ENCODE peak calls at places on chromosomes 2 and 18, in four cellular contexts. One of them, this sample, is unnamed.

GRCh38 chr18:63137999-63138448 is 181.5 kb downstream of the BCL2 start:
- DNase-seq in IMR-90: no peak
- DNase-seq in endodermal cell: no peak
- DNase-seq in H9: no peak
- DNase-seq in this sample: no peak

GRCh38 chr2:34340307-34340706 is 741.2 kb upstream of the FAM98A start:
- DNase-seq in IMR-90: no peak
- DNase-seq in endodermal cell: no peak
- DNase-seq in H9: no peak
- DNase-seq in this sample: no peak

GRCh38 chr2:241454837-241455485 is 53.4 kb downstream of the STK25 start:
- DNase-seq in IMR-90: no peak
- DNase-seq in endodermal cell: no peak
- DNase-seq in H9: no peak
- DNase-seq in this sample: no peak

GRCh38 chr2:96470636-96471035 is 34.5 kb downstream of the NEURL3 start:
- DNase-seq in IMR-90: peak; percentile 8
- DNase-seq in endodermal cell: peak; percentile 97
- DNase-seq in H9: peak; percentile 92
- DNase-seq in this sample: no peak

GRCh38 chr18:12287684-12288405 is 20.2 kb upstream of the TUBB6 start:
- DNase-seq in IMR-90: peak; percentile 95
- DNase-seq in endodermal cell: peak; percentile 77
- DNase-seq in H9: peak; percentile 60
- DNase-seq in this sample: no peak

GRCh38 chr2:181058378-181059269 is 78.2 kb downstream of the UBE2E3 start:
- DNase-seq in IMR-90: peak; percentile 29
- DNase-seq in endodermal cell: peak; percentile 65
- DNase-seq in H9: peak; percentile 31
- DNase-seq in this sample: no peak

GRCh38 chr2:3483227-3483985 is 35.9 kb downstream of the ADI1 start:
- DNase-seq in IMR-90: peak; percentile 58
- DNase-seq in endodermal cell: peak; percentile 93
- DNase-seq in H9: peak; percentile 98
- DNase-seq in this sample: no peak

GRCh38 chr18:75544496-75544895 is 117.0 kb upstream of the SMIM21 start:
- DNase-seq in IMR-90: peak; percentile 59
- DNase-seq in endodermal cell: no peak
- DNase-seq in H9: no peak
- DNase-seq in this sample: no peak

GRCh38 chr2:142756430-142756829 is 121.0 kb upstream of the KYNU start:
- DNase-seq in IMR-90: peak; percentile 78
- DNase-seq in endodermal cell: no peak
- DNase-seq in H9: no peak
- DNase-seq in this sample: no peak

GRCh38 chr2:135164431-135164830 is 112.3 kb downstream of the RAB3GAP1 start:
- DNase-seq in IMR-90: peak; percentile 89
- DNase-seq in endodermal cell: no peak
- DNase-seq in H9: no peak
- DNase-seq in this sample: no peak

GRCh38 chr2:147937744-147938349 is 82.7 kb downstream of the ORC4 start:
- DNase-seq in IMR-90: peak; percentile 40
- DNase-seq in endodermal cell: no peak
- DNase-seq in H9: no peak
- DNase-seq in this sample: no peak

GRCh38 chr2:46804794-46805193 is 110.8 kb downstream of the MCFD2 start:
- DNase-seq in IMR-90: peak; percentile 54
- DNase-seq in endodermal cell: no peak
- DNase-seq in H9: no peak
- DNase-seq in this sample: no peak

GRCh38 chr2:23925702-23926288 is 1.1 kb downstream of the ATAD2B start:
- DNase-seq in IMR-90: peak; percentile 68
- DNase-seq in endodermal cell: no peak
- DNase-seq in H9: no peak
- DNase-seq in this sample: no peak

GRCh38 chr2:59528525-59528924 is 1024.9 kb downstream of the BCL11A start:
- DNase-seq in IMR-90: no peak
- DNase-seq in endodermal cell: no peak
- DNase-seq in H9: no peak
- DNase-seq in this sample: no peak

GRCh38 chr2:162716122-162716521 is 122.4 kb downstream of the KCNH7 start:
- DNase-seq in IMR-90: no peak
- DNase-seq in endodermal cell: no peak
- DNase-seq in H9: no peak
- DNase-seq in this sample: no peak

GRCh38 chr18:51321696-51322095 is 124.2 kb upstream of the MEX3C start:
- DNase-seq in IMR-90: no peak
- DNase-seq in endodermal cell: no peak
- DNase-seq in H9: no peak
- DNase-seq in this sample: no peak

GRCh38 chr2:209091026-209091425 is 332.8 kb upstream of the MAP2 start:
- DNase-seq in IMR-90: no peak
- DNase-seq in endodermal cell: no peak
- DNase-seq in H9: no peak
- DNase-seq in this sample: no peak

GRCh38 chr2:10194021-10194820 is 71.7 kb downstream of the RRM2 start:
- DNase-seq in IMR-90: peak; percentile 65
- DNase-seq in endodermal cell: peak; percentile 42
- DNase-seq in H9: no peak
- DNase-seq in this sample: no peak

GRCh38 chr2:60586081-60586480 is 32.6 kb upstream of the BCL11A start:
- DNase-seq in IMR-90: no peak
- DNase-seq in endodermal cell: no peak
- DNase-seq in H9: no peak
- DNase-seq in this sample: no peak

GRCh38 chr18:79569720-79570119 is 109.9 kb upstream of the CTDP1 start:
- DNase-seq in IMR-90: no peak
- DNase-seq in endodermal cell: peak; percentile 50
- DNase-seq in H9: no peak
- DNase-seq in this sample: no peak
- H3K9ac ChIP-seq in IMR-90: no peak overlapping the region
- H3K9ac ChIP-seq in endodermal cell: no peak overlapping the region
- H3K9ac ChIP-seq in H9: no peak overlapping the region
- H3K9ac ChIP-seq in this sample: no peak overlapping the region

GRCh38 chr2:89780318-89780717 is 1088.8 kb downstream of the RPIA start:
- DNase-seq in IMR-90: no peak
- DNase-seq in endodermal cell: no peak
- DNase-seq in H9: no peak
- DNase-seq in this sample: no peak

GRCh38 chr2:89784960-89785359 is 1093.5 kb downstream of the RPIA start:
- DNase-seq in IMR-90: no peak
- DNase-seq in endodermal cell: no peak
- DNase-seq in H9: no peak
- DNase-seq in this sample: no peak

DNA sequence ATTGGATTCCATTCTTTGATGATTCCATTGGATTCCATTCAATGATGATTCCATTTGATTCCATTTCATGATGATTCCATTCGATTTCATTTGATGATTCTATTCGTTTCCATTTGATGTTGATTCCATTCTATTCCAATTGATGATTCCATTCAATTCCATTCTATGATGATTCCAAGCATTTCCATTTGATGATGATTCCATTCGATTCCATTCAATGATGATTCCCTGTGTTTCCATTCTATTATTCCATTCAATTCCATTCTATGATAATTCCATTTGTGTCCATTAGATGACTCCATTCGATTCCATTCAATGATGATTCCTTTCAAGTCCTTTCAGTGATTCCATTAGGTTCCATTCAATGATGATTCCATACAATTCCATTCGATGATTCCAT is 1090.5 kb downstream of the RPIA start:
- DNase-seq in IMR-90: no peak
- DNase-seq in endodermal cell: no peak
- DNase-seq in H9: no peak
- DNase-seq in this sample: no peak
- H3K9me3 ChIP-seq in IMR-90: peaks cover 47% of the 10 kb centered on the region
- H3K9me3 ChIP-seq in endodermal cell: peaks cover 100% of the 10 kb centered on the region
- H3K9me3 ChIP-seq in H9: peaks cover 100% of the 10 kb centered on the region
- H3K9me3 ChIP-seq in this sample: no peaks in the 10 kb centered on the region

GRCh38 chr2:195610708-195611107 is 46.3 kb upstream of the SLC39A10 start:
- DNase-seq in IMR-90: no peak
- DNase-seq in endodermal cell: no peak
- DNase-seq in H9: no peak
- DNase-seq in this sample: no peak
- H3K27ac ChIP-seq in IMR-90: no peak overlapping the region
- H3K27ac ChIP-seq in endodermal cell: no peak overlapping the region
- H3K27ac ChIP-seq in H9: no peak overlapping the region
- H3K27ac ChIP-seq in this sample: no peak overlapping the region

DNA sequence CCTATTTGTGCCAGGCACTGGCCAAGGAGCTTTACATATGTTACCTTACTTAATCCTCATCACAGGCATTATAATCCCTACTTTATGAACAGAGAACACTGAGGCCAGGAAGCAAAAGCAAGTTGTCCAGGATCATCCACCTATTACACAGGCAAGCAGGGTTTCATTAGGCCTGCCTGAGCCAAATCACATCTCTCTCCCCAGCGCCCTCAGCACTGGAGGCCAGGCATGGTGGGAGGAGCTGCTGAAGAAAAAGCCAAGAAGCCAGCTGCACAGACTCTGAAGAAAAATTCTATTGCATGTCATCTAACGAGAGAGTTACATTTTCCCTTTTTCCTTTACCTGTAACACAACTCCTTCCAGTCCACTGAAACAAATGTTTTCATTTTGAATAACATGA is 138.8 kb upstream of the ITGB6 start:
- DNase-seq in IMR-90: peak; percentile 53
- DNase-seq in endodermal cell: peak; percentile 58
- DNase-seq in H9: no peak
- DNase-seq in this sample: no peak
- H3K9ac ChIP-seq in IMR-90: peak overlapping the region; percentile 38
- H3K9ac ChIP-seq in endodermal cell: no peak overlapping the region
- H3K9ac ChIP-seq in H9: no peak overlapping the region
- H3K9ac ChIP-seq in this sample: no peak overlapping the region

DNA sequence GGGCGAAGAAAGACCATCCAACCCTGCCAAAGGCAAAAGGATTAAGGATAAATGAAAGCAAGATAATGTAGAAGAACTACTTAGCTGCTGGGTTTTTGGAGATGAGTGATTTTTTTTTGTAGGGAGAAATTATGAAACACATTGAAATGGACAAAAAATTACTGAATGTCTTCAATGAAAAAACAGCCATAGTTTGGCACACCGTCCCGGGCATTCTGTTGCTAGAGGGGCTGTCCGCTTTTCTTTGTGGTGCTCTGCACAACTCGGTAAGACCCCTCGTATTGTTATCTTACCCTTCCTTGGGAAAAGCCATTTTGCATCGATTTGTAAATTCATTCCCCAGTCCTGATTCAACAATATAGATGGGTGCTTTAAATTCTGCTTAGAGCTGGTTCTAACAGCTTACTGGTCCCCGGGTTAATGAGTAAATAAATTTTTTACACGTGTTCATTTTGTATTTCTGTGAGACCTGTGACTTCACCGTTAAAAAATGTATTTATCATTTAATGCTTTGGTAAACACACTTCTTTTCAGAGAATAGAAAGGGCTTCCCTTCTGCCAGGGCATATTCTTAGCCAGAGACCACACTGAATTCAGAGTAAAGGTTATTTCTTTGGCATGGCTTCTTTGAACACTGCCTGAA is 922 bp upstream of the LAPTM4A start:
- DNase-seq in IMR-90: peak; percentile 41
- DNase-seq in endodermal cell: no peak
- DNase-seq in H9: no peak
- DNase-seq in this sample: no peak
- H3K9me3 ChIP-seq in IMR-90: no peaks in the 10 kb centered on the region
- H3K9me3 ChIP-seq in endodermal cell: no peaks in the 10 kb centered on the region
- H3K9me3 ChIP-seq in H9: no peaks in the 10 kb centered on the region
- H3K9me3 ChIP-seq in this sample: no peaks in the 10 kb centered on the region

GRCh38 chr2:1826188-1826905 is 82.0 kb upstream of the PXDN start:
- DNase-seq in IMR-90: no peak
- DNase-seq in endodermal cell: no peak
- DNase-seq in H9: no peak
- DNase-seq in this sample: no peak
- H3K27ac ChIP-seq in IMR-90: no peak overlapping the region
- H3K27ac ChIP-seq in endodermal cell: no peak overlapping the region
- H3K27ac ChIP-seq in H9: no peak overlapping the region
- H3K27ac ChIP-seq in this sample: no peak overlapping the region

GRCh38 chr2:20092901-20093235 is 41.4 kb upstream of the LAPTM4A start:
- DNase-seq in IMR-90: no peak
- DNase-seq in endodermal cell: no peak
- DNase-seq in H9: no peak
- DNase-seq in this sample: no peak

GRCh38 chr2:20095469-20095868 is 44.0 kb upstream of the LAPTM4A start:
- DNase-seq in IMR-90: no peak
- DNase-seq in endodermal cell: no peak
- DNase-seq in H9: no peak
- DNase-seq in this sample: no peak

GRCh38 chr2:20093263-20094141 is 42.1 kb upstream of the LAPTM4A start:
- DNase-seq in IMR-90: peak; percentile 82
- DNase-seq in endodermal cell: peak; percentile 91
- DNase-seq in H9: peak; percentile 78
- DNase-seq in this sample: no peak

GRCh38 chr2:20094955-20095354 is 43.5 kb upstream of the LAPTM4A start:
- DNase-seq in IMR-90: no peak
- DNase-seq in endodermal cell: no peak
- DNase-seq in H9: no peak
- DNase-seq in this sample: no peak

DNA sequence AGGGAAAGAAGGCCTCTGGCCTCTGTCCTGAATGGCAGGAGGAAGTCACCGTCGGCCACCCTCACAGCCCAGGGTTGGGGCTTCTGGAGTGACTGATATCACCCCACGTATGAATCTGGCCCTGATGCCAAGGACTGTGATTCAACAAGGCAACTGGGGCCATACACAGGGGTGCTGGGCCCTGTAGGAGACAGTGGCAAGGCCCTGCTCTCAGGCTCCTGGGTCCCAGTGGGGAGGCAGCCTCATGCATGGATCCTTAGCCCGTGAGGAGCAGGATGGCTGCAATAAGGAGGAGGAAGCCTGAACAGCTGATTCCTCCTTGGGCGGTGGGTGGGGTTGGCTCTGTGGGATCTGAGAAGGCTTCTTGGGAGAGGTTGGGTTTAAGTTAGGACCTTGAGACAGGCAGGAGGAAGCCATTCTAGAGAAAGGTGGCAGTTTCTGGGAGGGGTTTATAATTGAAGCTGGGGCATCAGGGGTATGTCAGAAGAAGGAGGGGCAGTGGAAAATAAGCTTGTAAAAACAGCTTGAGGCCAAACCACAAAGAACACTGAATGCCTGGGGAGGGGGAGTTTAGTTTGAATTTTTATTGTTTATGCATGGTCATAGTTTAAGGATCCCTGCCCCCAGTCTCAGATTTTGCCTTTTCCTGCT is 42.8 kb upstream of the LAPTM4A start:
- DNase-seq in IMR-90: no peak
- DNase-seq in endodermal cell: no peak
- DNase-seq in H9: no peak
- DNase-seq in this sample: no peak
- H3K9ac ChIP-seq in IMR-90: peak overlapping the region; percentile 40
- H3K9ac ChIP-seq in endodermal cell: no peak overlapping the region
- H3K9ac ChIP-seq in H9: no peak overlapping the region
- H3K9ac ChIP-seq in this sample: no peak overlapping the region

GRCh38 chr18:14905979-14906378 is 158.0 kb downstream of the ANKRD30B start:
- DNase-seq in IMR-90: no peak
- DNase-seq in endodermal cell: no peak
- DNase-seq in H9: no peak
- DNase-seq in this sample: no peak
- H3K9me3 ChIP-seq in IMR-90: peaks cover 16% of the 10 kb centered on the region
- H3K9me3 ChIP-seq in endodermal cell: peaks cover 76% of the 10 kb centered on the region
- H3K9me3 ChIP-seq in H9: peaks cover 61% of the 10 kb centered on the region
- H3K9me3 ChIP-seq in this sample: no peaks in the 10 kb centered on the region